ENCODE peak calls at places on chromosomes 13 and 19, in ten cellular contexts. One of them, this sample, is unnamed.

GRCh38 chr13:51995677-51996551 is 15.3 kb downstream of the ATP7B start:
- DNase-seq in activated naive CD4-positive, alpha-beta T cell treated with anti-CD3 and anti-CD28 coated beads, Interleukin-2, amount 10 ng/mL, durations not matched to agents 7 days and 5 days: no peak
- DNase-seq in stimulated activated CD4-positive, alpha-beta T cell treated with anti-CD3 and anti-CD28 coated beads, Interleukin-15, amount 100 ng/mL, for 24 hours: no peak
- DNase-seq in amniotic stem cell: no peak
- DNase-seq in WTC11: no peak
- DNase-seq in lower lobe of right lung: no peak
- DNase-seq in non-pigmented ciliary epithelial cell: no peak
- DNase-seq in KG1: no peak
- DNase-seq in NCI-H524: peak
- DNase-seq in cardiac muscle cell: no peak
- DNase-seq in this sample: peak

GRCh38 chr19:32188921-32189320 is 156.5 kb upstream of the ZNF507 start:
- DNase-seq in activated naive CD4-positive, alpha-beta T cell treated with anti-CD3 and anti-CD28 coated beads, Interleukin-2, amount 10 ng/mL, durations not matched to agents 7 days and 5 days: no peak
- DNase-seq in non-pigmented ciliary epithelial cell: no peak
- DNase-seq in WTC11: no peak
- DNase-seq in lower lobe of right lung: no peak
- DNase-seq in KG1: no peak
- DNase-seq in cardiac muscle cell: no peak
- DNase-seq in amniotic stem cell: no peak
- DNase-seq in NCI-H524: no peak
- DNase-seq in stimulated activated CD4-positive, alpha-beta T cell treated with anti-CD3 and anti-CD28 coated beads, Interleukin-15, amount 100 ng/mL, for 24 hours: no peak
- DNase-seq in this sample: no peak

GRCh38 chr19:805161-805561 is 7.9 kb downstream of the PTBP1 start:
- DNase-seq in lower lobe of right lung: no peak
- DNase-seq in non-pigmented ciliary epithelial cell: no peak
- DNase-seq in WTC11: no peak
- DNase-seq in cardiac muscle cell: no peak
- DNase-seq in KG1: no peak
- DNase-seq in NCI-H524: no peak
- DNase-seq in stimulated activated CD4-positive, alpha-beta T cell treated with anti-CD3 and anti-CD28 coated beads, Interleukin-15, amount 100 ng/mL, for 24 hours: no peak
- DNase-seq in amniotic stem cell: no peak
- DNase-seq in activated naive CD4-positive, alpha-beta T cell treated with anti-CD3 and anti-CD28 coated beads, Interleukin-2, amount 10 ng/mL, durations not matched to agents 7 days and 5 days: no peak
- DNase-seq in this sample: no peak

GRCh38 chr13:55967055-55967454 is 1173.7 kb upstream of the PRR20A start:
- DNase-seq in NCI-H524: no peak
- DNase-seq in stimulated activated CD4-positive, alpha-beta T cell treated with anti-CD3 and anti-CD28 coated beads, Interleukin-15, amount 100 ng/mL, for 24 hours: no peak
- DNase-seq in activated naive CD4-positive, alpha-beta T cell treated with anti-CD3 and anti-CD28 coated beads, Interleukin-2, amount 10 ng/mL, durations not matched to agents 7 days and 5 days: no peak
- DNase-seq in WTC11: no peak
- DNase-seq in non-pigmented ciliary epithelial cell: no peak
- DNase-seq in amniotic stem cell: no peak
- DNase-seq in cardiac muscle cell: no peak
- DNase-seq in lower lobe of right lung: no peak
- DNase-seq in KG1: no peak
- DNase-seq in this sample: no peak

GRCh38 chr19:18306209-18306902 is 16.5 kb downstream of the LSM4 start:
- DNase-seq in KG1: no peak
- DNase-seq in amniotic stem cell: no peak
- DNase-seq in activated naive CD4-positive, alpha-beta T cell treated with anti-CD3 and anti-CD28 coated beads, Interleukin-2, amount 10 ng/mL, durations not matched to agents 7 days and 5 days: no peak
- DNase-seq in NCI-H524: no peak
- DNase-seq in WTC11: no peak
- DNase-seq in non-pigmented ciliary epithelial cell: no peak
- DNase-seq in stimulated activated CD4-positive, alpha-beta T cell treated with anti-CD3 and anti-CD28 coated beads, Interleukin-15, amount 100 ng/mL, for 24 hours: no peak
- DNase-seq in lower lobe of right lung: no peak
- DNase-seq in cardiac muscle cell: no peak
- DNase-seq in this sample: no peak

GRCh38 chr19:15091918-15092753 is 10.1 kb downstream of the OR1I1 start:
- DNase-seq in KG1: peak
- DNase-seq in activated naive CD4-positive, alpha-beta T cell treated with anti-CD3 and anti-CD28 coated beads, Interleukin-2, amount 10 ng/mL, durations not matched to agents 7 days and 5 days: peak
- DNase-seq in NCI-H524: peak
- DNase-seq in amniotic stem cell: peak
- DNase-seq in cardiac muscle cell: peak
- DNase-seq in WTC11: peak
- DNase-seq in stimulated activated CD4-positive, alpha-beta T cell treated with anti-CD3 and anti-CD28 coated beads, Interleukin-15, amount 100 ng/mL, for 24 hours: peak
- DNase-seq in non-pigmented ciliary epithelial cell: peak
- DNase-seq in lower lobe of right lung: no peak
- DNase-seq in this sample: no peak

GRCh38 chr13:104477256-104477655 is 1411.0 kb upstream of the SLC10A2 start:
- DNase-seq in WTC11: no peak
- DNase-seq in lower lobe of right lung: no peak
- DNase-seq in stimulated activated CD4-positive, alpha-beta T cell treated with anti-CD3 and anti-CD28 coated beads, Interleukin-15, amount 100 ng/mL, for 24 hours: no peak
- DNase-seq in non-pigmented ciliary epithelial cell: peak
- DNase-seq in cardiac muscle cell: no peak
- DNase-seq in amniotic stem cell: no peak
- DNase-seq in NCI-H524: no peak
- DNase-seq in KG1: no peak
- DNase-seq in activated naive CD4-positive, alpha-beta T cell treated with anti-CD3 and anti-CD28 coated beads, Interleukin-2, amount 10 ng/mL, durations not matched to agents 7 days and 5 days: no peak
- DNase-seq in this sample: no peak

GRCh38 chr19:1394252-1395193 is 6.8 kb downstream of the GAMT start:
- DNase-seq in NCI-H524: no peak
- DNase-seq in KG1: no peak
- DNase-seq in WTC11: no peak
- DNase-seq in non-pigmented ciliary epithelial cell: no peak
- DNase-seq in cardiac muscle cell: no peak
- DNase-seq in amniotic stem cell: no peak
- DNase-seq in lower lobe of right lung: no peak
- DNase-seq in stimulated activated CD4-positive, alpha-beta T cell treated with anti-CD3 and anti-CD28 coated beads, Interleukin-15, amount 100 ng/mL, for 24 hours: no peak
- DNase-seq in activated naive CD4-positive, alpha-beta T cell treated with anti-CD3 and anti-CD28 coated beads, Interleukin-2, amount 10 ng/mL, durations not matched to agents 7 days and 5 days: no peak
- DNase-seq in this sample: peak

GRCh38 chr19:4233282-4233853 is 4.0 kb downstream of the EBI3 start:
- DNase-seq in KG1: no peak
- DNase-seq in lower lobe of right lung: peak
- DNase-seq in WTC11: peak
- DNase-seq in non-pigmented ciliary epithelial cell: no peak
- DNase-seq in amniotic stem cell: no peak
- DNase-seq in NCI-H524: peak
- DNase-seq in stimulated activated CD4-positive, alpha-beta T cell treated with anti-CD3 and anti-CD28 coated beads, Interleukin-15, amount 100 ng/mL, for 24 hours: peak
- DNase-seq in cardiac muscle cell: peak
- DNase-seq in activated naive CD4-positive, alpha-beta T cell treated with anti-CD3 and anti-CD28 coated beads, Interleukin-2, amount 10 ng/mL, durations not matched to agents 7 days and 5 days: peak
- DNase-seq in this sample: peak

GRCh38 chr19:14197882-14198281 is 8.1 kb downstream of the ADGRL1 start:
- DNase-seq in cardiac muscle cell: no peak
- DNase-seq in amniotic stem cell: no peak
- DNase-seq in KG1: no peak
- DNase-seq in non-pigmented ciliary epithelial cell: no peak
- DNase-seq in activated naive CD4-positive, alpha-beta T cell treated with anti-CD3 and anti-CD28 coated beads, Interleukin-2, amount 10 ng/mL, durations not matched to agents 7 days and 5 days: no peak
- DNase-seq in lower lobe of right lung: no peak
- DNase-seq in NCI-H524: no peak
- DNase-seq in stimulated activated CD4-positive, alpha-beta T cell treated with anti-CD3 and anti-CD28 coated beads, Interleukin-15, amount 100 ng/mL, for 24 hours: no peak
- DNase-seq in WTC11: no peak
- DNase-seq in this sample: no peak

GRCh38 chr19:41792513-41793413 is 3.6 kb upstream of the CEACAM3 start:
- DNase-seq in lower lobe of right lung: peak
- DNase-seq in KG1: no peak
- DNase-seq in amniotic stem cell: no peak
- DNase-seq in stimulated activated CD4-positive, alpha-beta T cell treated with anti-CD3 and anti-CD28 coated beads, Interleukin-15, amount 100 ng/mL, for 24 hours: peak
- DNase-seq in cardiac muscle cell: peak
- DNase-seq in non-pigmented ciliary epithelial cell: no peak
- DNase-seq in WTC11: peak
- DNase-seq in NCI-H524: peak
- DNase-seq in activated naive CD4-positive, alpha-beta T cell treated with anti-CD3 and anti-CD28 coated beads, Interleukin-2, amount 10 ng/mL, durations not matched to agents 7 days and 5 days: peak
- DNase-seq in this sample: peak

GRCh38 chr13:42259515-42259914 is 12.4 kb upstream of the AKAP11 start:
- DNase-seq in non-pigmented ciliary epithelial cell: no peak
- DNase-seq in WTC11: no peak
- DNase-seq in lower lobe of right lung: no peak
- DNase-seq in NCI-H524: no peak
- DNase-seq in cardiac muscle cell: no peak
- DNase-seq in amniotic stem cell: no peak
- DNase-seq in KG1: no peak
- DNase-seq in activated naive CD4-positive, alpha-beta T cell treated with anti-CD3 and anti-CD28 coated beads, Interleukin-2, amount 10 ng/mL, durations not matched to agents 7 days and 5 days: no peak
- DNase-seq in stimulated activated CD4-positive, alpha-beta T cell treated with anti-CD3 and anti-CD28 coated beads, Interleukin-15, amount 100 ng/mL, for 24 hours: no peak
- DNase-seq in this sample: no peak

GRCh38 chr19:6668696-6669095 is 1.3 kb downstream of the TNFSF14 start:
- DNase-seq in WTC11: no peak
- DNase-seq in stimulated activated CD4-positive, alpha-beta T cell treated with anti-CD3 and anti-CD28 coated beads, Interleukin-15, amount 100 ng/mL, for 24 hours: peak
- DNase-seq in lower lobe of right lung: no peak
- DNase-seq in non-pigmented ciliary epithelial cell: no peak
- DNase-seq in NCI-H524: no peak
- DNase-seq in KG1: no peak
- DNase-seq in cardiac muscle cell: no peak
- DNase-seq in activated naive CD4-positive, alpha-beta T cell treated with anti-CD3 and anti-CD28 coated beads, Interleukin-2, amount 10 ng/mL, durations not matched to agents 7 days and 5 days: no peak
- DNase-seq in amniotic stem cell: no peak
- DNase-seq in this sample: no peak

GRCh38 chr13:98677398-98677797 is 75.1 kb downstream of the SLC15A1 start:
- DNase-seq in non-pigmented ciliary epithelial cell: peak
- DNase-seq in stimulated activated CD4-positive, alpha-beta T cell treated with anti-CD3 and anti-CD28 coated beads, Interleukin-15, amount 100 ng/mL, for 24 hours: no peak
- DNase-seq in amniotic stem cell: no peak
- DNase-seq in lower lobe of right lung: no peak
- DNase-seq in NCI-H524: no peak
- DNase-seq in KG1: no peak
- DNase-seq in WTC11: no peak
- DNase-seq in activated naive CD4-positive, alpha-beta T cell treated with anti-CD3 and anti-CD28 coated beads, Interleukin-2, amount 10 ng/mL, durations not matched to agents 7 days and 5 days: no peak
- DNase-seq in cardiac muscle cell: no peak
- DNase-seq in this sample: no peak

GRCh38 chr19:23686622-23687423 is at the start of gene ZNF675:
- DNase-seq in KG1: peak
- DNase-seq in amniotic stem cell: peak
- DNase-seq in cardiac muscle cell: peak
- DNase-seq in activated naive CD4-positive, alpha-beta T cell treated with anti-CD3 and anti-CD28 coated beads, Interleukin-2, amount 10 ng/mL, durations not matched to agents 7 days and 5 days: peak
- DNase-seq in non-pigmented ciliary epithelial cell: peak
- DNase-seq in stimulated activated CD4-positive, alpha-beta T cell treated with anti-CD3 and anti-CD28 coated beads, Interleukin-15, amount 100 ng/mL, for 24 hours: peak
- DNase-seq in lower lobe of right lung: peak
- DNase-seq in NCI-H524: peak
- DNase-seq in WTC11: peak
- DNase-seq in this sample: peak

GRCh38 chr13:35720690-35721554 is 244.4 kb upstream of the MAB21L1 start:
- DNase-seq in NCI-H524: peak
- DNase-seq in stimulated activated CD4-positive, alpha-beta T cell treated with anti-CD3 and anti-CD28 coated beads, Interleukin-15, amount 100 ng/mL, for 24 hours: peak
- DNase-seq in amniotic stem cell: no peak
- DNase-seq in non-pigmented ciliary epithelial cell: no peak
- DNase-seq in KG1: no peak
- DNase-seq in activated naive CD4-positive, alpha-beta T cell treated with anti-CD3 and anti-CD28 coated beads, Interleukin-2, amount 10 ng/mL, durations not matched to agents 7 days and 5 days: peak
- DNase-seq in cardiac muscle cell: peak
- DNase-seq in lower lobe of right lung: peak
- DNase-seq in WTC11: peak
- DNase-seq in this sample: peak